ENCODE peak calls at places on chromosomes 1 and 21, in seven cellular contexts. One of them, this sample, is unnamed.

GRCh38 chr1:182721525-182721924 is 37.1 kb upstream of the RGS8 start:
- DNase-seq in PC-9: no peak
- DNase-seq in ovary: no peak
- DNase-seq in SJSA1: no peak
- DNase-seq in thoracic aorta: no peak
- DNase-seq in spleen: no peak
- DNase-seq in heart right ventricle: no peak
- DNase-seq in this sample: no peak

GRCh38 chr21:41664881-41665765 is 101.7 kb downstream of the RIPK4 start:
- DNase-seq in PC-9: peak; percentile 77
- DNase-seq in ovary: no peak
- DNase-seq in SJSA1: peak; percentile 76
- DNase-seq in thoracic aorta: peak; percentile 31
- DNase-seq in spleen: peak; percentile 62
- DNase-seq in heart right ventricle: no peak
- DNase-seq in this sample: peak; percentile 24

GRCh38 chr1:203569490-203570318 is 56.9 kb upstream of the ATP2B4 start:
- DNase-seq in PC-9: peak; percentile 90
- DNase-seq in ovary: no peak
- DNase-seq in SJSA1: peak; percentile 68
- DNase-seq in thoracic aorta: no peak
- DNase-seq in spleen: peak; percentile 53
- DNase-seq in heart right ventricle: no peak
- DNase-seq in this sample: no peak

GRCh38 chr1:112904071-112904830 is 51.7 kb downstream of the SLC16A1 start:
- DNase-seq in PC-9: peak; percentile 99
- DNase-seq in ovary: no peak
- DNase-seq in SJSA1: peak; percentile 79
- DNase-seq in thoracic aorta: no peak
- DNase-seq in spleen: no peak
- DNase-seq in heart right ventricle: no peak
- DNase-seq in this sample: peak; percentile 62

GRCh38 chr1:227508431-227508830 is 54.9 kb upstream of the ZNF678 start:
- DNase-seq in PC-9: no peak
- DNase-seq in ovary: no peak
- DNase-seq in SJSA1: no peak
- DNase-seq in thoracic aorta: no peak
- DNase-seq in spleen: no peak
- DNase-seq in heart right ventricle: no peak
- DNase-seq in this sample: no peak

GRCh38 chr1:222911866-222912265 is 97.0 kb downstream of the DISP1 start:
- DNase-seq in PC-9: no peak
- DNase-seq in ovary: no peak
- DNase-seq in SJSA1: no peak
- DNase-seq in thoracic aorta: no peak
- DNase-seq in spleen: no peak
- DNase-seq in heart right ventricle: no peak
- DNase-seq in this sample: no peak

GRCh38 chr21:38831526-38832467 is 26.1 kb downstream of the ETS2 start:
- DNase-seq in PC-9: peak; percentile 79
- DNase-seq in ovary: no peak
- DNase-seq in SJSA1: peak; percentile 76
- DNase-seq in thoracic aorta: peak; percentile 70
- DNase-seq in spleen: no peak
- DNase-seq in heart right ventricle: no peak
- DNase-seq in this sample: peak; percentile 59

GRCh38 chr1:94011709-94012590 is 102.7 kb upstream of the GCLM start:
- DNase-seq in PC-9: no peak
- DNase-seq in ovary: no peak
- DNase-seq in SJSA1: no peak
- DNase-seq in thoracic aorta: no peak
- DNase-seq in spleen: no peak
- DNase-seq in heart right ventricle: no peak
- DNase-seq in this sample: peak; percentile 86

GRCh38 chr1:18913065-18913502 is 10.7 kb upstream of the ALDH4A1 start:
- DNase-seq in PC-9: no peak
- DNase-seq in ovary: peak; percentile 79
- DNase-seq in SJSA1: peak; percentile 89
- DNase-seq in thoracic aorta: no peak
- DNase-seq in spleen: peak; percentile 92
- DNase-seq in heart right ventricle: peak; percentile 89
- DNase-seq in this sample: peak; percentile 63

GRCh38 chr1:239909894-239910293 is 181.8 kb upstream of the FMN2 start:
- DNase-seq in PC-9: no peak
- DNase-seq in ovary: no peak
- DNase-seq in SJSA1: no peak
- DNase-seq in thoracic aorta: no peak
- DNase-seq in spleen: peak; percentile 85
- DNase-seq in heart right ventricle: no peak
- DNase-seq in this sample: no peak

GRCh38 chr1:41859686-41860085 is 59.0 kb downstream of the HIVEP3 start:
- DNase-seq in PC-9: no peak
- DNase-seq in ovary: no peak
- DNase-seq in SJSA1: no peak
- DNase-seq in thoracic aorta: no peak
- DNase-seq in spleen: no peak
- DNase-seq in heart right ventricle: no peak
- DNase-seq in this sample: no peak

GRCh38 chr1:184533049-184533448 is 146.2 kb downstream of the C1orf21 start:
- DNase-seq in PC-9: no peak
- DNase-seq in ovary: no peak
- DNase-seq in SJSA1: no peak
- DNase-seq in thoracic aorta: no peak
- DNase-seq in spleen: no peak
- DNase-seq in heart right ventricle: no peak
- DNase-seq in this sample: no peak

GRCh38 chr1:55214903-55215193 is 316 bp downstream of the USP24 start:
- DNase-seq in PC-9: no peak
- DNase-seq in ovary: peak; percentile 61
- DNase-seq in SJSA1: peak; percentile 49
- DNase-seq in thoracic aorta: no peak
- DNase-seq in spleen: no peak
- DNase-seq in heart right ventricle: peak; percentile 42
- DNase-seq in this sample: no peak

DNA sequence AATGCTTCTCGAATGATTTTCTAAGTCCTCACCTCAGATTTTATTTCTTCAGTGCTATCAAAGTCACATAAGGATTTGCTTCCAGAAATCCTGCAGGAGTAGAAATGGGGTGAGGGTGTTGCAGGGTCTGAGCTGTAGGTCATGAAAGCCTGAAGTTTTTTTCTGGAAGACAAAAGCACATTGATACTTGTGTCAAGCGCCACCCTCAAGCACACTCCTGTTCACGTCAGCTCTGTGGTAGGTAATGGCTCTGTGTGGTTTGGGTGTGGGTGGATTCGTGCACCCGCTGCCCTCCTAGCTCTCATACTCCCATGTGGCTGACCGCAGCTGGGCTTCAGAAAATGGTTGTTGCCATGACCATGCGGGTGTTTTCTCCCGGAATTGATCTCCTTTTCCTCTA is 39.9 kb downstream of the AKNAD1 start:
- DNase-seq in PC-9: peak; percentile 33
- DNase-seq in ovary: peak; percentile 51
- DNase-seq in SJSA1: peak; percentile 80
- DNase-seq in thoracic aorta: no peak
- DNase-seq in spleen: no peak
- DNase-seq in heart right ventricle: no peak
- DNase-seq in this sample: peak; percentile 43
- H3K4me3 ChIP-seq in PC-9: no peak overlapping the region
- H3K4me3 ChIP-seq in ovary: peak overlapping the region; percentile 22
- H3K4me3 ChIP-seq in SJSA1: peak overlapping the region; percentile 24
- H3K4me3 ChIP-seq in thoracic aorta: peak overlapping the region; percentile 66
- H3K4me3 ChIP-seq in spleen: peak overlapping the region; percentile 6
- H3K4me3 ChIP-seq in heart right ventricle: peak overlapping the region; percentile 38
- H3K4me3 ChIP-seq in this sample: no peak overlapping the region

DNA sequence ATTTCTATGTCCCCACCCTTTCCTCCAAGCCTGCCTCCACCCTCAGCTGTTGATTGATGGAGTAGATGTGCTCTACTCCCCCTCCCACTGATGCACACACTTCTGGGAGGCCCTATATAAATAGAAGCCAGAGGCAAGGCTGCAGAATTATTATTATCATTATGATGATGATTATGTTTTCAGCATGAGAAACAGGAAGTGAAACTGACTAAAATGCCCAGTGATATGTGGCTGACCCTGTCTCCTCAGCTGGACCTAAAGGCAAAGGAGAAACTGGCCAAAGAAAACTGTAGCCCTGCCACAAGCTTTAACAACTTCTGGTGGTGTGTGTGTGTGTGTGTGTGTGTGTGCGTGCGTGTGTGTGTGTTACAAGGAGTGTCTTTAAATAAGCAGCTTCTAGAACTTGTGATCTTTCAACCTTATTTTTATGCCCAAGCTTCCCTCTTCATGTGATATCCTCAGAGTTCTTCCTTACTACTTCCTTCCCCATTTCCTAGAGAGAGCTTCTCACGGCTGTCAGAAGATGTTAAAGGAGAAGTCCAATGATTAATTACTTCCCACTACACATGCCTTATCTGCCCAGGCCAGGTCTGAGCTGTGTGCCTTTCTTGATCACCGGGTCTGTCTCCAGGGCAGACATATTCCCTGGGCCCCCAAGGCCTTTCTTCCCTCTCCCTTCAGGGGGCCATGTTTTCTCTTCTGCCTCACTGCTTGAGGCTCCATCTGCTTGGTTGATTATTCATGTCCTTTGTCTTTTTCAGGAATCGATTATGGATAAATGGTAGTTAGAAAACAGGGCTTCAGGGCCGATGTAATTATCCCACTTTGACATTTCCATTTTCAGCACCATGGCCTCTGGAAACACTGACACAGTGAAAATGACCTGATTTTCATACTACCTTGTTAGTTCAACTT is 11.6 kb upstream of the MAPKAPK2 start:
- DNase-seq in PC-9: no peak
- DNase-seq in ovary: no peak
- DNase-seq in SJSA1: no peak
- DNase-seq in thoracic aorta: no peak
- DNase-seq in spleen: no peak
- DNase-seq in heart right ventricle: no peak
- DNase-seq in this sample: peak; percentile 58
- H3K4me1 ChIP-seq in PC-9: peaks cover 17% of the 10 kb centered on the region
- H3K4me1 ChIP-seq in ovary: peaks cover 6% of the 10 kb centered on the region
- H3K4me1 ChIP-seq in SJSA1: peaks cover 23% of the 10 kb centered on the region
- H3K4me1 ChIP-seq in thoracic aorta: peaks cover 40% of the 10 kb centered on the region
- H3K4me1 ChIP-seq in spleen: peaks cover 26% of the 10 kb centered on the region
- H3K4me1 ChIP-seq in heart right ventricle: peaks cover 44% of the 10 kb centered on the region
- H3K4me1 ChIP-seq in this sample: peaks cover 14% of the 10 kb centered on the region

GRCh38 chr1:7629011-7629410 is 142.1 kb upstream of the VAMP3 start:
- DNase-seq in PC-9: no peak
- DNase-seq in ovary: no peak
- DNase-seq in SJSA1: no peak
- DNase-seq in thoracic aorta: no peak
- DNase-seq in spleen: no peak
- DNase-seq in heart right ventricle: no peak
- DNase-seq in this sample: no peak
- H3K4me3 ChIP-seq in PC-9: no peak overlapping the region
- H3K4me3 ChIP-seq in ovary: no peak overlapping the region
- H3K4me3 ChIP-seq in SJSA1: no peak overlapping the region
- H3K4me3 ChIP-seq in thoracic aorta: no peak overlapping the region
- H3K4me3 ChIP-seq in spleen: no peak overlapping the region
- H3K4me3 ChIP-seq in heart right ventricle: no peak overlapping the region
- H3K4me3 ChIP-seq in this sample: no peak overlapping the region

GRCh38 chr1:3479511-3480368 is 25.3 kb downstream of the ARHGEF16 start:
- DNase-seq in PC-9: no peak
- DNase-seq in ovary: no peak
- DNase-seq in SJSA1: no peak
- DNase-seq in thoracic aorta: no peak
- DNase-seq in spleen: no peak
- DNase-seq in heart right ventricle: no peak
- DNase-seq in this sample: no peak
- H3K4me1 ChIP-seq in PC-9: peaks cover 22% of the 10 kb centered on the region
- H3K4me1 ChIP-seq in ovary: no peaks in the 10 kb centered on the region
- H3K4me1 ChIP-seq in SJSA1: peaks cover 12% of the 10 kb centered on the region
- H3K4me1 ChIP-seq in thoracic aorta: no peaks in the 10 kb centered on the region
- H3K4me1 ChIP-seq in spleen: no peaks in the 10 kb centered on the region
- H3K4me1 ChIP-seq in heart right ventricle: no peaks in the 10 kb centered on the region
- H3K4me1 ChIP-seq in this sample: peaks cover 4% of the 10 kb centered on the region

DNA sequence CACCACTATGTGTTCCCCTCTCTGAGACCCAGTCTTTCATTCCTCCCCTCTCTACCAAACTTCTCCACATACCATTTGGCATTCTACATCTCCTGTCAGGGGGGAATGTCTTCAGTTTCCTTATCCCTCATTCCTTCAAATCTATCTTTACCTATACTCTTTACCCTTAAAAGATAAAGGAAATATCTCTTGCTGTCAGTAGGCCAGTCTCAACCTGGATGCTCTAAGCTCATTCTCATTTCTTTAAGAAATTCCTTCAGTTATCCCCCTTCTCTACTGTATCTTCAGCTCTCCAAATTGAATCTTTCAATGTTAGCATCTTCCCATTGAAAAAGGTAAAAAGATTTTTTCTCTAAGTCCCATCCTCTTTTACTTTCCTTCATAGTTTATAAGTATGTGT is 6.5 kb downstream of the RO60 start:
- DNase-seq in PC-9: no peak
- DNase-seq in ovary: no peak
- DNase-seq in SJSA1: no peak
- DNase-seq in thoracic aorta: no peak
- DNase-seq in spleen: no peak
- DNase-seq in heart right ventricle: no peak
- DNase-seq in this sample: no peak
- H3K4me3 ChIP-seq in PC-9: no peak overlapping the region
- H3K4me3 ChIP-seq in ovary: no peak overlapping the region
- H3K4me3 ChIP-seq in SJSA1: no peak overlapping the region
- H3K4me3 ChIP-seq in thoracic aorta: no peak overlapping the region
- H3K4me3 ChIP-seq in spleen: no peak overlapping the region
- H3K4me3 ChIP-seq in heart right ventricle: no peak overlapping the region
- H3K4me3 ChIP-seq in this sample: no peak overlapping the region

GRCh38 chr1:109787211-109787844 is 23.6 kb upstream of the EPS8L3 start:
- DNase-seq in PC-9: peak; percentile 98
- DNase-seq in ovary: no peak
- DNase-seq in SJSA1: peak; percentile 50
- DNase-seq in thoracic aorta: no peak
- DNase-seq in spleen: peak; percentile 46
- DNase-seq in heart right ventricle: no peak
- DNase-seq in this sample: peak; percentile 96
- H3K4me1 ChIP-seq in PC-9: peaks cover 100% of the 10 kb centered on the region
- H3K4me1 ChIP-seq in ovary: peaks cover 17% of the 10 kb centered on the region
- H3K4me1 ChIP-seq in SJSA1: peaks cover 67% of the 10 kb centered on the region
- H3K4me1 ChIP-seq in thoracic aorta: peaks cover 60% of the 10 kb centered on the region
- H3K4me1 ChIP-seq in spleen: peaks cover 48% of the 10 kb centered on the region
- H3K4me1 ChIP-seq in heart right ventricle: peaks cover 42% of the 10 kb centered on the region
- H3K4me1 ChIP-seq in this sample: peaks cover 2% of the 10 kb centered on the region

GRCh38 chr1:159014003-159014571 is 4.4 kb downstream of the IFI16 start:
- DNase-seq in PC-9: no peak
- DNase-seq in ovary: no peak
- DNase-seq in SJSA1: no peak
- DNase-seq in thoracic aorta: no peak
- DNase-seq in spleen: no peak
- DNase-seq in heart right ventricle: no peak
- DNase-seq in this sample: no peak
- H3K4me3 ChIP-seq in PC-9: no peak overlapping the region
- H3K4me3 ChIP-seq in ovary: no peak overlapping the region
- H3K4me3 ChIP-seq in SJSA1: no peak overlapping the region
- H3K4me3 ChIP-seq in thoracic aorta: peak overlapping the region; percentile 78
- H3K4me3 ChIP-seq in spleen: peak overlapping the region; percentile 76
- H3K4me3 ChIP-seq in heart right ventricle: peak overlapping the region; percentile 57
- H3K4me3 ChIP-seq in this sample: no peak overlapping the region